ENCODE peak calls at places on chromosomes 7 and 10, in six cellular contexts. M, U, S, G, V and F are unnamed samples.

GRCh38 chr7:945556-946255 is 8.8 kb downstream of the ADAP1 start:
- DNase-seq in V (no peak), U (no peak), S (no peak), M (peak), G (peak), F (peak)

GRCh38 chr7:92699560-92699959 is 109.4 kb upstream of the FAM133B start:
- DNase-seq in U (no peak), V (no peak), S (no peak), G (no peak), M (no peak), F (no peak)

GRCh38 chr7:13742126-13742525 is 247.3 kb downstream of the ETV1 start:
- DNase-seq in G (no peak), S (no peak), M (peak), U (no peak), V (no peak), F (no peak)

GRCh38 chr7:81560708-81561107 is 209.1 kb downstream of the HGF start:
- DNase-seq in G (no peak), S (no peak), M (no peak), U (no peak), V (no peak), F (no peak)

GRCh38 chr7:116534790-116535189 is 10.0 kb downstream of the CAV1 start:
- DNase-seq in G (no peak), U (no peak), M (no peak), S (no peak), V (no peak), F (no peak)

GRCh38 chr10:15853800-15854199 is 6.5 kb downstream of the MINDY3 start:
- DNase-seq in U (no peak), V (no peak), M (no peak), G (no peak), S (no peak), F (no peak)

GRCh38 chr7:130150587-130150986 is 54.6 kb downstream of the TMEM209 start:
- DNase-seq in S (no peak), V (no peak), U (no peak), G (peak), M (peak), F (no peak)

GRCh38 chr7:24158976-24159375 is 125.0 kb upstream of the NPY start:
- DNase-seq in V (no peak), G (no peak), U (no peak), M (no peak), S (no peak), F (no peak)

GRCh38 chr7:149209518-149210269 is 14.3 kb downstream of the ZNF282 start:
- DNase-seq in V (peak), G (peak), U (peak), M (peak), S (no peak), F (peak)

GRCh38 chr7:159197066-159197975 is 52.7 kb upstream of the VIPR2 start:
- DNase-seq in S (peak), M (peak), U (peak), V (no peak), G (no peak), F (peak)

GRCh38 chr10:69345402-69345801 is 67.1 kb downstream of the HK1 start:
- DNase-seq in G (no peak), U (no peak), V (no peak), S (no peak), M (no peak), F (no peak)

GRCh38 chr10:35271086-35271834 is 65.0 kb upstream of the CCNY start:
- DNase-seq in M (no peak), G (no peak), V (no peak), S (no peak), U (no peak), F (no peak)

DNA sequence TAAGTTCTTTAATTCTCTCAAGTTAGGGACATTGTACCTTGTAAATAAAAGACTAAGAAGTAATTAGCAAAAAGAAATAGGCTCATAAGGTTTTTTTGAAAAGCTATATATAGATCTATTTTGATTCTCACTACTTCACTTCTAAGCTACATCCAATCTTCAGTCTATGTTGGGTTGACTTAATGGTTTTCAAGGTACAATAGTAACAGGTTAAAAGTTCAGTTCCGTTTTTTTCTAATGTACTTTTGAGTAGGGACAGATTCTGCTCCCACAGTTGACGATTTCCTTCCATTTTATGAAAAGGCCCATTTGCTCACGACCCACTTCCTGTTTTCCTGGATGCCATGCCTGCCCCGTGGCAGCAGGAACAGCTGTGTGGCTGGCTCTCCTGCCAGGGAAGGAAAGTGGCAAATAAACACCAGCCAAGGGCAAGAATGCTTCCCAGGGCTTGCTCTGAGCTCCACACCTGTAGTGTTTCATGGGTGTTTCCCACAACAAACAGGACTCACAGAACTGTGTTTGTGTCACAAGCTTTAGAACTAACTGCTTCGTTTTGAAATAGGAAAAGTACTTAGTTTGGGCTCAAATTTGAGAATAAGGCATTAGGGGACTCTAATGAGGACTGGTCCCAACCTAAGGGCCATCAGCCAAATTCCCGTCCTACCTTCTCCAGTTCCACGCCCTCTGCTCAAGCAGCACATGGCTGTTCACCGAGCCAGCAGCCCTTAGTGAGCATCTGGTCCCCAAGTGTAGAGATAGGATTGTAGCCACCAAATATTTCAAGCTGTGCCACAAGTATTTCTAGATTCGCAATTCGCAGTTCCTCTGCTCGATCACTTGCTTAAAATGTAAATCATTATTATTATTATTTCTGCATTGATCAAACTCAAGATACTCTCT is 240.7 kb downstream of the COBL start:
- DNase-seq in S (no peak), M (no peak), G (no peak), U (no peak), V (no peak), F (no peak)
- TF ChIP-seq CREB1 in S (no peak), M (no peak), G (no peak), U (no peak), V (no peak), F (no peak)

DNA sequence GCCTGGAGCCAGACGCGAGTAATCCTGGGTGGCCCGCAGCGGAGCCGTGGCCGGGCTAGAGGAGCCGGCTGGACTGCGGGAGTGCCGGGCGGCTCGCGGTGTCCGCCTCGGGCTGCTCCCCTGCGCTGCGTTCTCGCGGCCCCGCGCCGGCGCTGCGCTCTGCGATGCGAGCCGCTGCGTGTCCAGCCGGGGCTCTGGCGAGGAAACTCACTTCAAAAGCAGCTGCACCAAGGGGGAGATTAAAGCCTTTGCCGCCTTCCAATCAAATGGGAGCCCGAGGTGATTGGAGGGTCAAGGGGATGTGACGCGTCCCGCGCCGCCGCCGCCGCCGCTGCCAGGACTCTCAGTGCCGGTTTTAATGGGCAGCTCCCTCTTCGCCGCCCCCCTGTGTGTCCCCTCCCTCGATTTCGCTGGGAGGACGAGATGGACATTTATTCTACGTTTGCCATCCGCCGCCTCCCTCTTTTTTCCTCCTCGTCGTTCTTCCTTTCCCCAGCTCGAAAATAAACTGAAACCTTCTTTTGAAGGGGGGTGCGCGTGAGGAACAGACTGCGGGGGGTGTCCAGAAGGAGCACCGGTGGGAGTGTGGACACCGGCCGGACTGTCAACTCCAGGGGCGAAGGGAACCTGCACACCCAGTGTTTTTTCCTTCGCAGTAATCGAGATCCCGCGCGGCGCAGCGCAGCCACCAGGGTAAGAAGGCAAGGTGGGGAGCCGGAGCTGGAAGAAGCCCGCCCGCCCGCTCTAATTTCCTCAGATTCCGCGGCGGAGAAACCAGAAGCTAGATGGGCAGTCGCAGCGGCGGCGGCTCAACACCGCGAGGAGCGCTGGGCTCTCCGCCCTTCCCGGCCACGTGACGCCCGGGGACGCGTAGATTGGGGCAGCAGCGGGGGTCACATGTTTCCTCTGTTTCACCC is at the start of gene ZNF503:
- DNase-seq in U (peak), V (peak), M (peak), S (peak), G (peak), F (peak)
- TF ChIP-seq CREB1 in U (no peak), V (peak), M (no peak), S (no peak), G (peak), F (no peak)

DNA sequence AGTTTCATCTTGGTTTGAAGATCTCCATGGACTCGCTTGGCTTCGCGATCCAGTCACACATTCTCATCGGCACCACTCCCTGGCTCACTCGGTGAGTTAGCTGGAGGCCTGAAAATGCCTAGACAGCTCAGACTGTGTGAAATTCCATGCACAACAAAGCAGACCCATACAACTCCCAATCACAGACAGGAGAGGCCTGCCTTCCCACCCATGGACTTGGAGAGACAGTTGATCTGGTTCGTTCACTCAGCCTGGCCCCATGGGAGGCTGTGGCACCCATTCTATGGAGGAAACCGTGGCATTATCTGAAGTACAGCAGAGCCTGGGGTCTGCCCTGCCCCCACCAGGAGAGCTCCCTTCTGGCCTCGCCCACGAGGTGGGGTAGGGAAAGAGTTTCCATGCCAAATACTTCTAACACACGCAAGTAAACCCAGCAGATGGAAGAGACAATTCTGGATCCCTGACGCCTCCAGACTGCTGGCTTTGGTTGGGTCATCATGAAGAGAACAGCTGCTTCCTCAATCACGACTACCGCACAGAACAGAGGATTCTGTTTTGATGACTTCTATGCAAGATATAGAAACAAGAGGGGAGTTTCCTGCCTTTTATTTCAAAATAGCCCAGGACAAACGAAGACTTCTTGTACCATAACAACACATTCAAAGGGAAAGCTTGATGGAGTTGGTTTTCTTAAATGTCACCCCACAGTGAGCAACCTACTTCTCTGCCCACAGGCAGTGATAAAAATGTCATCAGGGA is 15.9 kb downstream of the FAM53B start:
- DNase-seq in S (no peak), U (no peak), V (no peak), M (no peak), G (no peak), F (no peak)
- TF ChIP-seq CREB1 in S (no peak), U (no peak), V (no peak), M (no peak), G (no peak), F (no peak)

GRCh38 chr7:36346260-36346831 is 43.3 kb upstream of the ANLN start:
- DNase-seq in S (no peak), U (no peak), V (no peak), G (no peak), M (no peak), F (no peak)
- TF ChIP-seq CREB1 in S (no peak), U (no peak), V (no peak), G (no peak), M (no peak), F (no peak)

GRCh38 chr7:33743594-33743993 is 161.7 kb upstream of the BMPER start:
- DNase-seq in G (no peak), V (no peak), U (no peak), S (no peak), M (no peak), F (no peak)
- TF ChIP-seq CREB1 in G (no peak), V (no peak), U (no peak), S (no peak), M (no peak), F (no peak)

GRCh38 chr10:58693919-58694318 is 181.2 kb downstream of the BICC1 start:
- DNase-seq in M (no peak), U (no peak), G (no peak), S (no peak), V (no peak), F (no peak)
- TF ChIP-seq CREB1 in M (no peak), U (no peak), G (no peak), S (no peak), V (no peak), F (no peak)

GRCh38 chr7:109351493-109351892 is 781.8 kb downstream of the DNAJB9 start:
- DNase-seq in G (no peak), S (no peak), M (no peak), U (no peak), V (no peak), F (no peak)
- TF ChIP-seq CREB1 in G (no peak), S (no peak), M (no peak), U (no peak), V (no peak), F (no peak)

GRCh38 chr10:107898392-107898791 is 733.9 kb upstream of the SORCS1 start:
- DNase-seq in V (no peak), M (no peak), U (no peak), G (no peak), S (no peak), F (no peak)
- TF ChIP-seq CREB1 in V (no peak), M (no peak), U (no peak), G (no peak), S (no peak), F (no peak)

GRCh38 chr10:114388275-114388674 is 16.0 kb downstream of the AFAP1L2 start:
- DNase-seq in S (peak), M (no peak), U (no peak), G (no peak), V (no peak), F (no peak)
- TF ChIP-seq CREB1 in S (no peak), M (no peak), U (no peak), G (no peak), V (no peak), F (no peak)